ENCODE peak calls at places on chromosomes 12 and 14, in six cellular contexts. D is IMR-90, W is transverse colon, Z is ovary, M is right lobe of liver, A is uterus. Q is an unnamed sample.

GRCh38 chr12:110135012-110135411 is 10.9 kb downstream of the IFT81 start:
- DNase-seq in A (no peak), Z (no peak), W (no peak), D (peak; percentile 95), M (no peak), Q (peak; percentile 42)

GRCh38 chr14:104343690-104344640 is 205.6 kb downstream of the KIF26A start:
- DNase-seq in M (peak; percentile 11), A (no peak), D (no peak), W (no peak), Z (peak; percentile 13), Q (no peak)

GRCh38 chr14:54252072-54252730 is 144.6 kb upstream of the CDKN3 start:
- DNase-seq in D (peak; percentile 58), Z (no peak), M (no peak), A (no peak), W (no peak), Q (no peak)

GRCh38 chr12:66191547-66192126 is 2.6 kb downstream of the IRAK3 start:
- DNase-seq in Z (no peak), D (no peak), M (no peak), W (no peak), A (no peak), Q (no peak)

GRCh38 chr12:2187195-2187963 is 134.6 kb downstream of the CACNA1C start:
- DNase-seq in M (no peak), D (no peak), W (no peak), Z (no peak), A (no peak), Q (no peak)

GRCh38 chr12:51926718-51927117 is 19.4 kb downstream of the ACVRL1 start:
- DNase-seq in A (no peak), Z (no peak), D (peak; percentile 42), W (peak; percentile 77), M (peak; percentile 58), Q (peak; percentile 65)

GRCh38 chr12:25482637-25483036 is 70.4 kb downstream of the LMNTD1 start:
- DNase-seq in W (no peak), A (no peak), M (no peak), Z (no peak), D (no peak), Q (no peak)

GRCh38 chr12:67006612-67007011 is 262.5 kb upstream of the CAND1 start:
- DNase-seq in M (no peak), W (no peak), Z (no peak), D (no peak), A (no peak), Q (no peak)

GRCh38 chr12:120247621-120248030 is 17.9 kb downstream of the PXN start:
- DNase-seq in W (no peak), M (no peak), D (peak; percentile 77), A (no peak), Z (no peak), Q (no peak)

GRCh38 chr14:21454843-21455550 is 926 bp downstream of the CHD8 start:
- DNase-seq in M (no peak), W (no peak), D (peak; percentile 6), Z (no peak), A (no peak), Q (peak; percentile 8)

GRCh38 chr14:73786942-73787759 is 64.5 kb upstream of the PTGR2 start:
- DNase-seq in D (peak; percentile 35), A (peak; percentile 67), Z (peak; percentile 74), M (peak; percentile 80), W (peak; percentile 76), Q (peak; percentile 73)

GRCh38 chr12:104480826-104481457 is 24.2 kb downstream of the CHST11 start:
- DNase-seq in Z (no peak), A (no peak), M (peak; percentile 50), W (peak; percentile 43), D (peak; percentile 79), Q (peak; percentile 86)

GRCh38 chr12:21925296-21925913 is 15.8 kb downstream of the ABCC9 start:
- DNase-seq in M (no peak), W (no peak), Z (no peak), D (peak; percentile 17), A (no peak), Q (no peak)

GRCh38 chr12:18595406-18595805 is 142.4 kb downstream of the PLCZ1 start:
- DNase-seq in A (no peak), W (no peak), M (no peak), Z (no peak), D (no peak), Q (no peak)

GRCh38 chr12:54879132-54879531 is 24.8 kb downstream of the MUCL1 start:
- DNase-seq in D (peak; percentile 25), A (no peak), M (no peak), Z (no peak), W (no peak), Q (peak; percentile 2)

GRCh38 chr12:124424516-124424905 is 129.6 kb downstream of the RFLNA start:
- DNase-seq in W (no peak), M (no peak), Z (no peak), A (no peak), D (no peak), Q (no peak)

GRCh38 chr14:96917442-96917963 is 120.3 kb downstream of the VRK1 start:
- DNase-seq in W (no peak), Z (no peak), A (no peak), D (no peak), M (no peak), Q (no peak)

GRCh38 chr14:90275820-90276219 is 19.5 kb downstream of the PSMC1 start:
- DNase-seq in M (no peak), D (no peak), A (no peak), W (no peak), Z (no peak), Q (no peak)

GRCh38 chr14:21617614-21618013 is 17.1 kb downstream of the OR10G2 start:
- DNase-seq in W (no peak), M (no peak), D (no peak), A (no peak), Z (no peak), Q (no peak)

GRCh38 chr14:90054803-90055202 is 7.0 kb upstream of the KCNK13 start:
- DNase-seq in Z (no peak), W (no peak), M (no peak), D (no peak), A (no peak), Q (no peak)

GRCh38 chr14:96176275-96176674 is 28.4 kb upstream of the BDKRB2 start:
- DNase-seq in M (no peak), W (no peak), Z (no peak), A (no peak), D (peak; percentile 73), Q (no peak)

GRCh38 chr14:51653855-51654548 is 2.3 kb downstream of the FRMD6 start:
- DNase-seq in W (no peak), M (no peak), A (no peak), D (peak; percentile 31), Z (no peak), Q (no peak)

GRCh38 chr14:81363746-81364400 is 36.3 kb downstream of the STON2 start:
- DNase-seq in D (no peak), M (no peak), Z (no peak), W (no peak), A (no peak), Q (no peak)

GRCh38 chr14:29757711-29758233 is 169.9 kb downstream of the PRKD1 start:
- DNase-seq in A (no peak), W (no peak), D (no peak), M (no peak), Z (no peak), Q (no peak)

DNA sequence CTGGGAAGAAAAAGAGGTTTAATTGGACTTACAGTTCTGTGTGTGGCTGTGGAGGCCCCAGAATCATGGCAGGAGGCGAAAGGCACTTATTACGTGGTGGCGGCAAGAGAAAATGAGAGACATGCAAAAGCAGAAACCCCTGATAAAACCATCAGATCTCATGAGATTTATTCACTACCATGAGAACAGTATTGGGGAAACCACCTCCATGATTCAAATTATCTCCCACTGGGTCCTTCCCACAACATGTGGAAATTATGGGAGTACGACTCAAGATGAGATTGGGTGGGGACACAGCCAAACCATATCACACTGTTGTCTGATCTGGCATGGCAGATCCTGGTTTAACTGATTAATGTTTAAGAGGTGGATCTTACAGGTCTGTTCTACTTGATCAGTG is 5.5 kb downstream of the DDX47 start:
- DNase-seq in W (no peak), A (no peak), M (no peak), Z (no peak), D (no peak), Q (no peak)
- TF ChIP-seq POLR2A in W (no peak), A (no peak), M (no peak), Z (no peak), D (no peak), Q (no peak)

DNA sequence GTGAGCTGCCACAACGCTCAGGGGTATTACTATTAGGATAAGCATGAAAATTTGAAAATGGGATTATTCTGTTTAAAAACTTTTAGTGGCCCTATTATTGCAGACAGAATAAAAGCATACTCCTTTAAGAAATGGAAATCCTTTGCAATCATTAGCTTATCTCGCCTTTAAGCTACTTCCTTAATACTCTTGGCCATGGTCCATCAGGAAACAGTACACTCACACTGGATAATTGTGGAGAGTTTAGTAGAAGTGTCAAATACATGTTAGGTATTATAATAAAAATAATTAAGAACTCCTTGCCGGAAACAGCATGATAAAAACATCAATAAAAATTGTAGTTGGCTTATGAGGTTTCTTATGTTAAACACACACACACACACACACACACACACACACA is 100.4 kb upstream of the PPFIA2 start:
- DNase-seq in D (no peak), M (no peak), Z (no peak), W (no peak), A (no peak), Q (no peak)
- TF ChIP-seq POLR2A in D (no peak), M (no peak), Z (no peak), W (no peak), A (no peak), Q (no peak)

DNA sequence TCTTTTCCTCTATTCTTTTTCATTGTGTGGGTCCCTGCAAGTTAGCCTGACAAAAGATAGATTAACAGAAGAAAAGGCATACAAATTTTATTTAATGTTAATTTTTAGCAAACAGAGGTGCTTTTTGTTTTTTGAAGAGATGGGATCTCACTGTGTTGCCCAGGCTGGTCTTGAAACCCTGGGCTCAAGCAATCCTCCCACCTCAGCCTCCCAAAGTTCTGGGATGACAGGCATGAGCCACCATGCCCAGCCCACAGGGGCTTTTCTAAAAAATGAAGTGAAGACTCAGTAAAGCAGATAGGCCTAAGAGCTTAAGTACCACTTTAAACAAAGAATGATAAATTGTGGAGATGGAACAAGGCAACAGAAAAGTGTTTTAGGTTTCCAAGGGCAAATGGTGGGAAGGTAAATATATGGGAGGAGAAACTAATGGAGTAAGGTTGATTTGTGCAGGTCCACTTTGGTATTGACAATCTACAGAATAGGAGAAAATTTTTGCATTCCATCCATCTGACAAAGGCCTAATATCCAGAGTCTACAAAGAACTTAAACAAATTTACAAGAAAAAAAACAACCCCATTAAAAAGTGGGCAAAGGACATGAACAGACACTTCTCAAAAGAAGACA is 18.6 kb upstream of the EEA1 start:
- DNase-seq in A (no peak), Z (no peak), W (no peak), D (no peak), M (no peak), Q (no peak)
- TF ChIP-seq POLR2A in A (no peak), Z (no peak), W (no peak), D (no peak), M (no peak), Q (no peak)

GRCh38 chr14:77099425-77100167 is 1.5 kb downstream of the CIPC start:
- DNase-seq in A (no peak), Z (no peak), W (no peak), M (no peak), D (peak; percentile 78), Q (peak; percentile 20)

GRCh38 chr14:77097689-77098469 is at the start of gene CIPC:
- DNase-seq in M (peak; percentile 100), W (peak; percentile 100), A (peak; percentile 99), Z (peak; percentile 99), D (peak; percentile 98), Q (peak; percentile 99)

GRCh38 chr14:77094672-77095284 is 3.3 kb upstream of the CIPC start:
- DNase-seq in A (peak; percentile 75), W (peak; percentile 86), D (peak; percentile 78), M (peak; percentile 67), Z (peak; percentile 89), Q (peak; percentile 85)

GRCh38 chr14:77098470-77099353 is 654 bp downstream of the CIPC start:
- DNase-seq in M (peak; percentile 66), Z (peak; percentile 44), W (peak; percentile 59), A (peak; percentile 63), D (no peak), Q (peak; percentile 33)

GRCh38 chr14:77097006-77097688 is 911 bp upstream of the CIPC start:
- DNase-seq in M (no peak), Z (no peak), D (peak; percentile 28), A (no peak), W (no peak), Q (no peak)
- TF ChIP-seq POLR2A in M (no peak), Z (no peak), D (no peak), A (no peak), W (no peak), Q (no peak)

Q was measured in NB4.